ENCODE peak calls at places on chromosomes 12 and 14, in five cellular contexts. T is CD8-positive, alpha-beta memory T cell; Y is left ventricle myocardium inferior; M is GM23248; F is suprapubic skin. O is an unnamed sample. For H3K27me3, the result is how much of the 10 kb centered on the place peaks cover.

GRCh38 chr14:65412881-65413738 is 580 bp downstream of the FUT8 start:
- DNase-seq in T (peak), Y (peak), M (peak), F (peak), O (no peak)

GRCh38 chr12:43882578-43883178 is 46.8 kb downstream of the TMEM117 start:
- DNase-seq in T (no peak), Y (no peak), M (peak), F (no peak), O (no peak)

GRCh38 chr12:79057540-79057939 is 193.0 kb downstream of the SYT1 start:
- DNase-seq in T (no peak), Y (no peak), M (no peak), F (no peak), O (no peak)

GRCh38 chr14:72738181-72738611 is 155.7 kb downstream of the DPF3 start:
- DNase-seq in T (no peak), Y (no peak), M (peak), F (no peak), O (no peak)

GRCh38 chr14:103073367-103073875 is 10.6 kb upstream of the LBHD2 start:
- DNase-seq in T (no peak), Y (peak), M (no peak), F (no peak), O (no peak)

GRCh38 chr14:65101631-65102440 is 481 bp downstream of the MAX start:
- DNase-seq in T (peak), Y (peak), M (peak), F (no peak), O (no peak)

GRCh38 chr12:44774815-44775411 is 101.2 kb downstream of the NELL2 start:
- DNase-seq in T (peak), Y (no peak), M (peak), F (no peak), O (no peak)

GRCh38 chr14:94779713-94780112 is 9.8 kb upstream of the GSC start:
- DNase-seq in T (no peak), Y (no peak), M (no peak), F (no peak), O (no peak)

GRCh38 chr14:83441801-83442200 is 1908.1 kb upstream of the SEL1L start:
- DNase-seq in T (no peak), Y (no peak), M (no peak), F (no peak), O (no peak)

GRCh38 chr14:30547388-30548048 is 11.4 kb upstream of the G2E3 start:
- DNase-seq in T (no peak), Y (no peak), M (no peak), F (no peak), O (no peak)

GRCh38 chr12:55829967-55830600 is 697 bp upstream of the DNAJC14 start:
- DNase-seq in T (no peak), Y (peak), M (no peak), F (peak), O (peak)

GRCh38 chr12:104586325-104587048 is 129.7 kb downstream of the CHST11 start:
- DNase-seq in T (no peak), Y (no peak), M (no peak), F (no peak), O (no peak)

GRCh38 chr12:14454098-14454907 is 88.8 kb downstream of the ATF7IP start:
- DNase-seq in T (no peak), Y (no peak), M (peak), F (no peak), O (no peak)

GRCh38 chr14:104634886-104635570 is 30.5 kb upstream of the TMEM179 start:
- DNase-seq in T (no peak), Y (no peak), M (no peak), F (no peak), O (peak)

GRCh38 chr14:71692496-71692895 is 239.7 kb upstream of the RGS6 start:
- DNase-seq in T (no peak), Y (no peak), M (peak), F (no peak), O (peak)

GRCh38 chr12:106774808-106775524 is 484 bp downstream of the RIC8B start:
- DNase-seq in T (no peak), Y (peak), M (no peak), F (peak), O (no peak)

GRCh38 chr12:101551362-101552114 is 43.2 kb upstream of the MYBPC1 start:
- DNase-seq in T (no peak), Y (no peak), M (no peak), F (no peak), O (no peak)

GRCh38 chr14:97692084-97692483 is 894.9 kb downstream of the VRK1 start:
- DNase-seq in T (no peak), Y (no peak), M (no peak), F (no peak), O (no peak)

GRCh38 chr12:55718020-55718419 is 2.2 kb upstream of the RDH5 start:
- DNase-seq in T (no peak), Y (no peak), M (no peak), F (no peak), O (no peak)

GRCh38 chr14:36580856-36581831 is 1.3 kb downstream of the NKX2-8 start:
- DNase-seq in T (no peak), Y (peak), M (peak), F (no peak), O (no peak)

GRCh38 chr14:36582011-36582873 is at the start of gene NKX2-8:
- DNase-seq in T (no peak), Y (no peak), M (no peak), F (no peak), O (no peak)

GRCh38 chr14:36584167-36584811 is 1.9 kb upstream of the NKX2-8 start:
- DNase-seq in T (no peak), Y (no peak), M (no peak), F (no peak), O (no peak)

GRCh38 chr14:36583242-36584166 is 1.1 kb upstream of the NKX2-8 start:
- DNase-seq in T (no peak), Y (no peak), M (peak), F (no peak), O (no peak)

DNA sequence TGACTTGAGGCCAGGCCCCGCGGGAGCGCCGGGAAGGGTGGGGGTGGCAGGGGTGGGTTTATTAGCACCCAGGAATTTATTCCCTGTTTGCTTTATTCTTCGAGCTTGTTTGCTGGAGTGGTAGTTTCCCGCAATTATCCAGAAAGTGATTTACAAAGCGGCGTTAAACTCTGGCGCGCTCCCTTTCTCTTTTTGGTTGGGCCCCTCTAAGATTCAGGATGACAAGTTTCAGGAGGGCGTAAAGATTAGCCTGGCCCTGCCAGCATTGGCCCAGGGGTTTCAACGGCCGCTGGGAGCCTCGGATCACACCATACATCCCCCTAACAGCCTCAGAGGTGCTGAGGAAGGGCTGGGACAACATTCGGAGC is 444 bp upstream of the NKX2-8 start:
- DNase-seq in T (no peak), Y (no peak), M (peak), F (no peak), O (no peak)
- H3K27me3 ChIP-seq in T (under half), Y (half or more), M (half or more), F (half or more), O (under half)

GRCh38 chr14:101564444-101564776 is 3.1 kb downstream of the DIO3 start:
- DNase-seq in T (no peak), Y (no peak), M (no peak), F (no peak), O (no peak)
- H3K27me3 ChIP-seq in T (under half), Y (half or more), M (half or more), F (half or more), O (under half)

GRCh38 chr12:65300067-65300466 is 21.6 kb downstream of the MSRB3 start:
- DNase-seq in T (no peak), Y (no peak), M (no peak), F (no peak), O (no peak)

GRCh38 chr12:65305346-65305950 is 27.0 kb downstream of the MSRB3 start:
- DNase-seq in T (no peak), Y (no peak), M (no peak), F (no peak), O (no peak)

GRCh38 chr12:65300679-65301349 is 22.3 kb downstream of the MSRB3 start:
- DNase-seq in T (no peak), Y (no peak), M (peak), F (no peak), O (no peak)

GRCh38 chr12:65306229-65306602 is 27.7 kb downstream of the MSRB3 start:
- DNase-seq in T (no peak), Y (no peak), M (peak), F (no peak), O (no peak)

DNA sequence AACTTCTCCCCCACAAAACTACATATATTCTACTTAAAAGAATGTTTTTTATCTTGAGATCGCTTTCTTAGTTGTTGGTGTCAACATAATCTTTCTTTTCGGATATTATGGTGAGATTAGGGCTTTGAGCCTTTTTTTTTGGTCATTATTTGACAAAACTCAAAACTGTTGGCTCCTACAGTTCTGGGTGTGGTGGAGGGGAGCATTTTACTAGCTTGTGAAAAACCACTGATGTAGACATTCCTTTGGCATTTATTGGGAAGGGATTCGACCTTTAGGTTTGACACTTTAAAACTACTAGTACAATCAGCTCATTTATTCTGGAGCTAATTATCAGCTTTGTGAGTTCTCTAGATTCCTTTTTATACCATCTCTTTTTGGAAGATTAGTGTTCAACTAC is 24.4 kb downstream of the MSRB3 start:
- DNase-seq in T (no peak), Y (no peak), M (no peak), F (no peak), O (no peak)
- H3K27me3 ChIP-seq in T (under half), Y (under half), M (under half), F (under half), O (under half)

GRCh38 chr14:76376001-76376404 is at the start of gene ESRRB:
- DNase-seq in T (no peak), Y (no peak), M (peak), F (no peak), O (no peak)
- H3K27me3 ChIP-seq in T (under half), Y (half or more), M (half or more), F (half or more), O (under half)

DNA sequence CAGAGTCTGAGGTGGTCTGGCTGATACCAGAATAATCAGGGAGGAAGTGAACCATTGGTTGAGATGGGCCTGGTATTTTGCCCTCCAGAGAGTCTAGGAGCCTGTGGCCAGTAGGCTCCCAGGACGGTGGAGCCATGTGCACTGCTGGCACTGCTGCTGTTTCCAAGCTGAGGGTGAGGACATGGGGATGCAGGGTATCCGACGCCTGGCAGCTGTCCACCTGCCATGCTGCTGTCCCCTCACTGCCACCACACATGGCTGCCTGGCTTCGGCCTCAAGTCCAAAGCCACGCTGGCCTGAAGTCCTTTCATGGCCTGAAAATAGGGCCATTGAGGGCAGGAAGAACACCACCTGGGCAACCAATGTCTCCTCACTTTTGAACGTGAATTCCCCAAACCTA is 8.6 kb downstream of the CACNA1C start:
- DNase-seq in T (no peak), Y (peak), M (no peak), F (no peak), O (no peak)
- H3K27me3 ChIP-seq in T (under half), Y (under half), M (under half), F (under half), O (under half)

DNA sequence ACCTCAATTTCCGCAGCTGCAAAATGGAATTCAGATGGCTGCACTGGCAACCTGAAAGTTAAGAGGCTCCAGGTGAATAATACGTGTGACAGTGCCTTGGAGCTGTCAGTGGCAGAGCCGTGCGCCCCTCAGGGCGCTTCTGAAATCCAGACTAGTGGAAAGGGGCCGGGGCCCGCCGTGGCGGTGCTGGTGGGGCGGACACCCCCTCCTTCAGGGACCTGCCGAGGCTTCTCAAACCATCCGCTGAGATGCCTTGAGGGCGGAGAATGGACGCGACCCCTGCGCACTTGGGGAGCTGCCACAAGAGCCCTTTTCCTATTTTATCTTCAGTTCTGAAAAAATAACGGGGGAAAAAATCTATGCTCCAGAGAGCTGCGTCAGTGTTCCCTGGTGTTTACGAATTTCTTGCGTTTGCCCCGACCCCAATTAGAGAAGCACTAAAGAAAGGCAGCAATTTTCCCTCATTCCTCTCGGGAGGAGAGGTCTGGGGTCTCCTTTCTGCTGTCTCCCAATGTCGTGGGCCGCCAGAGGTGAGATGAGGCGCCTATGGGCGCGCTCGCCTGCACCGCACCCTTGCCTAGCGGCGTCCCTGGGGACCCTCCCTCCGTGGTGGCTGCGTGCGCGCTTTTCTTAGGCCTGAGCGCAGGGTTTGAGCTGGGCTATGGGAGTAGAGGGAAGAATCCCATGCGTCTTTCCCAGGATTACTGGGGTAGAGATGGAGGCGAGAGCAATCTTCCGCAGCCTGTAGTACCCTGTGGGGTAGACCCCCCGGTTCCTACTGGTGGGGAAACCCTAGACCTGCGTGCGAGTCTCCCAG is 2.2 kb downstream of the NOS1 start:
- DNase-seq in T (no peak), Y (no peak), M (no peak), F (no peak), O (no peak)
- H3K27me3 ChIP-seq in T (under half), Y (half or more), M (under half), F (half or more), O (under half)

GRCh38 chr12:52692253-52692652 is 11.1 kb downstream of the KRT77 start:
- DNase-seq in T (no peak), Y (no peak), M (no peak), F (no peak), O (no peak)

GRCh38 chr12:52693261-52693660 is 10.1 kb downstream of the KRT77 start:
- DNase-seq in T (no peak), Y (no peak), M (no peak), F (no peak), O (no peak)

GRCh38 chr12:52691076-52691764 is 11.0 kb upstream of the KRT1 start:
- DNase-seq in T (peak), Y (no peak), M (peak), F (no peak), O (no peak)

GRCh38 chr12:52690351-52691075 is 10.3 kb upstream of the KRT1 start:
- DNase-seq in T (no peak), Y (no peak), M (no peak), F (no peak), O (no peak)

GRCh38 chr12:52691765-52692150 is 11.6 kb upstream of the KRT1 start:
- DNase-seq in T (no peak), Y (no peak), M (no peak), F (no peak), O (no peak)
- H3K27me3 ChIP-seq in T (under half), Y (half or more), M (half or more), F (under half), O (under half)

GRCh38 chr12:5037795-5038357 is 5.8 kb upstream of the KCNA5 start:
- DNase-seq in T (no peak), Y (no peak), M (no peak), F (no peak), O (no peak)
- H3K27me3 ChIP-seq in T (under half), Y (under half), M (under half), F (under half), O (under half)